ENCODE peak calls at places on chromosomes 6 and 20, in five cellular contexts. One of them, this sample, is unnamed.

GRCh38 chr6:41684311-41685182 is 46.3 kb downstream of the MDFI start:
- DNase-seq in CD8-positive, alpha-beta T cell: no peak
- DNase-seq in kidney: peak; percentile 76
- DNase-seq in WTC11: no peak
- DNase-seq in mammary epithelial cell: no peak
- DNase-seq in this sample: no peak

GRCh38 chr6:71248306-71248705 is 40.3 kb upstream of the OGFRL1 start:
- DNase-seq in CD8-positive, alpha-beta T cell: no peak
- DNase-seq in mammary epithelial cell: peak; percentile 57
- DNase-seq in kidney: no peak
- DNase-seq in WTC11: no peak
- DNase-seq in this sample: peak; percentile 37

GRCh38 chr6:20702366-20702765 is 168.1 kb downstream of the CDKAL1 start:
- DNase-seq in kidney: no peak
- DNase-seq in CD8-positive, alpha-beta T cell: no peak
- DNase-seq in WTC11: no peak
- DNase-seq in mammary epithelial cell: no peak
- DNase-seq in this sample: no peak

GRCh38 chr6:25042599-25042936 is 106.8 kb upstream of the RIPOR2 start:
- DNase-seq in kidney: no peak
- DNase-seq in WTC11: no peak
- DNase-seq in mammary epithelial cell: no peak
- DNase-seq in CD8-positive, alpha-beta T cell: no peak
- DNase-seq in this sample: no peak

GRCh38 chr6:84197708-84198107 is 29.7 kb downstream of the CEP162 start:
- DNase-seq in mammary epithelial cell: no peak
- DNase-seq in CD8-positive, alpha-beta T cell: no peak
- DNase-seq in kidney: no peak
- DNase-seq in WTC11: no peak
- DNase-seq in this sample: no peak

GRCh38 chr6:164085552-164086325 is 671.2 kb downstream of the QKI start:
- DNase-seq in mammary epithelial cell: no peak
- DNase-seq in WTC11: no peak
- DNase-seq in CD8-positive, alpha-beta T cell: no peak
- DNase-seq in kidney: peak; percentile 87
- DNase-seq in this sample: no peak

GRCh38 chr6:154606457-154606856 is 96.0 kb upstream of the CNKSR3 start:
- DNase-seq in WTC11: no peak
- DNase-seq in mammary epithelial cell: peak; percentile 96
- DNase-seq in kidney: no peak
- DNase-seq in CD8-positive, alpha-beta T cell: no peak
- DNase-seq in this sample: no peak

GRCh38 chr20:44157061-44157460 is 29.9 kb downstream of the JPH2 start:
- DNase-seq in WTC11: no peak
- DNase-seq in kidney: no peak
- DNase-seq in mammary epithelial cell: no peak
- DNase-seq in CD8-positive, alpha-beta T cell: no peak
- DNase-seq in this sample: no peak

GRCh38 chr6:75620387-75621304 is 19.0 kb downstream of the SENP6 start:
- DNase-seq in CD8-positive, alpha-beta T cell: no peak
- DNase-seq in kidney: no peak
- DNase-seq in mammary epithelial cell: no peak
- DNase-seq in WTC11: no peak
- DNase-seq in this sample: no peak

GRCh38 chr6:16060039-16060438 is 68.8 kb upstream of the MYLIP start:
- DNase-seq in mammary epithelial cell: no peak
- DNase-seq in kidney: no peak
- DNase-seq in WTC11: peak; percentile 25
- DNase-seq in CD8-positive, alpha-beta T cell: no peak
- DNase-seq in this sample: no peak

GRCh38 chr6:73739097-73739496 is 43.1 kb downstream of the CD109 start:
- DNase-seq in kidney: no peak
- DNase-seq in WTC11: no peak
- DNase-seq in CD8-positive, alpha-beta T cell: no peak
- DNase-seq in mammary epithelial cell: peak; percentile 23
- DNase-seq in this sample: peak; percentile 26

GRCh38 chr6:111663692-111664564 is 58.2 kb upstream of the TRAF3IP2 start:
- DNase-seq in kidney: peak; percentile 81
- DNase-seq in WTC11: peak; percentile 84
- DNase-seq in CD8-positive, alpha-beta T cell: no peak
- DNase-seq in mammary epithelial cell: no peak
- DNase-seq in this sample: no peak

GRCh38 chr6:168127384-168127868 is 48.4 kb upstream of the FRMD1 start:
- DNase-seq in CD8-positive, alpha-beta T cell: no peak
- DNase-seq in kidney: peak; percentile 62
- DNase-seq in WTC11: no peak
- DNase-seq in mammary epithelial cell: no peak
- DNase-seq in this sample: no peak

DNA sequence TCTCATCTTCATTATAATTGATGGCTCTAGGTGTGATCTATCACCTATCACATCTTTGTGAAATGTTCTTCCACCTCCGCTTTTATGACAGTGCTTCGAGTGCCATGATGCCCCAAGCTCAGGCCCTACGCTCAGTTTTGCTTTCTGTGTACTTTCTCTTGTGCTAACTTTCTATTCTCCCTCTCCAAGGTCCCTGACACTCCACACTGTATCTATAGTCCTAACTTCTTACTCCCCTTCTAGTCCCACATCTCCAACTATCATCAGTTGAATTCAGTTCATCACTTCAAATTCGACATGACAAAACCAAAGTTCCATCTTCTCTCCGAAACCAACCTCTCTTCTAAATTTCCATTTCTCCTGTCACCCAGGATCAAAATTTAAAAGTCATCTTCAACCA is 16.6 kb downstream of the NUDT3 start:
- DNase-seq in mammary epithelial cell: no peak
- DNase-seq in WTC11: no peak
- DNase-seq in kidney: no peak
- DNase-seq in CD8-positive, alpha-beta T cell: no peak
- DNase-seq in this sample: no peak
- TF ChIP-seq CTCF in mammary epithelial cell: no peak
- TF ChIP-seq CTCF in WTC11: no peak
- TF ChIP-seq CTCF in kidney: no peak
- TF ChIP-seq CTCF in CD8-positive, alpha-beta T cell: no peak
- TF ChIP-seq CTCF in this sample: no peak

GRCh38 chr6:161922631-161923119 is 648.8 kb upstream of the AGPAT4 start:
- DNase-seq in CD8-positive, alpha-beta T cell: no peak
- DNase-seq in mammary epithelial cell: peak; percentile 19
- DNase-seq in kidney: no peak
- DNase-seq in WTC11: peak; percentile 50
- DNase-seq in this sample: peak; percentile 49
- TF ChIP-seq CTCF in CD8-positive, alpha-beta T cell: no peak
- TF ChIP-seq CTCF in mammary epithelial cell: no peak
- TF ChIP-seq CTCF in kidney: peak; percentile 23
- TF ChIP-seq CTCF in WTC11: no peak
- TF ChIP-seq CTCF in this sample: peak; percentile 41

GRCh38 chr6:109290143-109290931 is 91.9 kb downstream of the CD164 start:
- DNase-seq in mammary epithelial cell: no peak
- DNase-seq in CD8-positive, alpha-beta T cell: no peak
- DNase-seq in WTC11: peak; percentile 25
- DNase-seq in kidney: peak; percentile 71
- DNase-seq in this sample: no peak
- TF ChIP-seq CTCF in mammary epithelial cell: no peak
- TF ChIP-seq CTCF in CD8-positive, alpha-beta T cell: no peak
- TF ChIP-seq CTCF in WTC11: no peak
- TF ChIP-seq CTCF in kidney: no peak
- TF ChIP-seq CTCF in this sample: no peak

GRCh38 chr6:7389162-7389450 is 436 bp downstream of the CAGE1 start:
- DNase-seq in kidney: no peak
- DNase-seq in mammary epithelial cell: no peak
- DNase-seq in CD8-positive, alpha-beta T cell: no peak
- DNase-seq in WTC11: no peak
- DNase-seq in this sample: peak; percentile 67

GRCh38 chr6:7392402-7392801 is 2.8 kb downstream of the RIOK1 start:
- DNase-seq in WTC11: no peak
- DNase-seq in kidney: no peak
- DNase-seq in mammary epithelial cell: no peak
- DNase-seq in CD8-positive, alpha-beta T cell: no peak
- DNase-seq in this sample: no peak

GRCh38 chr6:7389451-7390217 is at the start of the genes CAGE1 and RIOK1:
- DNase-seq in WTC11: peak; percentile 94
- DNase-seq in kidney: peak; percentile 98
- DNase-seq in mammary epithelial cell: peak; percentile 97
- DNase-seq in CD8-positive, alpha-beta T cell: peak; percentile 95
- DNase-seq in this sample: peak; percentile 95

GRCh38 chr6:7391244-7391643 is 1.6 kb downstream of the RIOK1 start:
- DNase-seq in WTC11: no peak
- DNase-seq in mammary epithelial cell: no peak
- DNase-seq in kidney: no peak
- DNase-seq in CD8-positive, alpha-beta T cell: no peak
- DNase-seq in this sample: no peak

GRCh38 chr6:7390218-7390878 is 740 bp downstream of the RIOK1 start:
- DNase-seq in CD8-positive, alpha-beta T cell: no peak
- DNase-seq in mammary epithelial cell: no peak
- DNase-seq in WTC11: no peak
- DNase-seq in kidney: no peak
- DNase-seq in this sample: no peak
- TF ChIP-seq CTCF in CD8-positive, alpha-beta T cell: no peak
- TF ChIP-seq CTCF in mammary epithelial cell: no peak
- TF ChIP-seq CTCF in WTC11: no peak
- TF ChIP-seq CTCF in kidney: no peak
- TF ChIP-seq CTCF in this sample: peak; percentile 3

GRCh38 chr6:28771401-28772267 is 152.2 kb downstream of the TRIM27 start:
- DNase-seq in WTC11: peak; percentile 85
- DNase-seq in mammary epithelial cell: peak; percentile 46
- DNase-seq in CD8-positive, alpha-beta T cell: no peak
- DNase-seq in kidney: no peak
- DNase-seq in this sample: no peak
- TF ChIP-seq CTCF in WTC11: peak; percentile 54
- TF ChIP-seq CTCF in mammary epithelial cell: peak; percentile 35
- TF ChIP-seq CTCF in CD8-positive, alpha-beta T cell: no peak
- TF ChIP-seq CTCF in kidney: no peak
- TF ChIP-seq CTCF in this sample: no peak

GRCh38 chr20:36153754-36154695 is 515 bp upstream of the EPB41L1 start:
- DNase-seq in kidney: peak; percentile 96
- DNase-seq in mammary epithelial cell: peak; percentile 51
- DNase-seq in WTC11: peak; percentile 78
- DNase-seq in CD8-positive, alpha-beta T cell: peak; percentile 22
- DNase-seq in this sample: peak; percentile 88

GRCh38 chr20:36157610-36158009 is 3.1 kb downstream of the EPB41L1 start:
- DNase-seq in mammary epithelial cell: no peak
- DNase-seq in kidney: peak; percentile 12
- DNase-seq in WTC11: no peak
- DNase-seq in CD8-positive, alpha-beta T cell: no peak
- DNase-seq in this sample: no peak

GRCh38 chr20:36155629-36155971 is 1.1 kb downstream of the EPB41L1 start:
- DNase-seq in CD8-positive, alpha-beta T cell: no peak
- DNase-seq in WTC11: no peak
- DNase-seq in mammary epithelial cell: no peak
- DNase-seq in kidney: no peak
- DNase-seq in this sample: no peak

GRCh38 chr20:36154696-36155628 is at the start of gene EPB41L1:
- DNase-seq in kidney: peak; percentile 84
- DNase-seq in WTC11: peak; percentile 57
- DNase-seq in mammary epithelial cell: no peak
- DNase-seq in CD8-positive, alpha-beta T cell: no peak
- DNase-seq in this sample: no peak

DNA sequence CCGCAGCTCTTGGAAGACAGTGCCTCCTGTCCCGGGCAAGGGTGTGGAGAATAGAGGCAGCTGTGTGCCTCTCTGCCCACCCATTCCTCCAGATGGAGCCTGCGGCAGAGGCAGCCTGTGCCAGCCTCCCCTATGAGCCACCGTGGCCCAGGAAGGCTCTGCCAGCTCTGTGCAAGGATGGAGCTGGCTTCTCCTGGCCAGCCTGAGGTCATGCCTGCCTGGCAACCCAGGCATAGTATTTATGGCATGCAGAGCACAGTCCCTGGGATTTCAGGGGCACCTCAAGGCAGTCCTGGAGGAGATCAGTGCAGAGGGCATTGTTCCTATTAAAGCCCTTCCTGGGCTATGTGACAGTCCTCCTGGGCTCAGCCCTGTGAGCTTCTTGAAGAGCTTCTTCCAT is 1.5 kb downstream of the EPB41L1 start:
- DNase-seq in mammary epithelial cell: no peak
- DNase-seq in kidney: no peak
- DNase-seq in CD8-positive, alpha-beta T cell: no peak
- DNase-seq in WTC11: no peak
- DNase-seq in this sample: no peak
- TF ChIP-seq CTCF in mammary epithelial cell: no peak
- TF ChIP-seq CTCF in kidney: no peak
- TF ChIP-seq CTCF in CD8-positive, alpha-beta T cell: no peak
- TF ChIP-seq CTCF in WTC11: no peak
- TF ChIP-seq CTCF in this sample: no peak

GRCh38 chr20:46359233-46359751 is 47.1 kb downstream of the ELMO2 start:
- DNase-seq in kidney: no peak
- DNase-seq in CD8-positive, alpha-beta T cell: no peak
- DNase-seq in mammary epithelial cell: no peak
- DNase-seq in WTC11: no peak
- DNase-seq in this sample: no peak
- TF ChIP-seq CTCF in kidney: no peak
- TF ChIP-seq CTCF in CD8-positive, alpha-beta T cell: no peak
- TF ChIP-seq CTCF in mammary epithelial cell: no peak
- TF ChIP-seq CTCF in WTC11: no peak
- TF ChIP-seq CTCF in this sample: no peak

GRCh38 chr6:135162678-135163439 is 18.2 kb upstream of the MYB start:
- DNase-seq in WTC11: peak; percentile 89
- DNase-seq in CD8-positive, alpha-beta T cell: peak; percentile 24
- DNase-seq in mammary epithelial cell: no peak
- DNase-seq in kidney: no peak
- DNase-seq in this sample: no peak
- TF ChIP-seq CTCF in WTC11: peak; percentile 96
- TF ChIP-seq CTCF in CD8-positive, alpha-beta T cell: peak; percentile 62
- TF ChIP-seq CTCF in mammary epithelial cell: peak; percentile 91
- TF ChIP-seq CTCF in kidney: peak; percentile 57
- TF ChIP-seq CTCF in this sample: peak; percentile 59

This sample was measured in RWPE1.